ENCODE peak calls at places on chromosomes 2 and 18, in nine cellular contexts. X, Q, T, E, C, J, Z, V and I are unnamed samples.

GRCh38 chr2:151575338-151575737 is 158.9 kb downstream of the NEB start:
- DNase-seq in V (no peak), Q (no peak), Z (no peak), J (no peak), T (no peak), E (no peak), C (no peak), X (no peak), I (no peak)

GRCh38 chr18:35616664-35617423 is 35.3 kb downstream of the GALNT1 start:
- DNase-seq in E (peak; percentile 66), C (no peak), Z (no peak), V (peak; percentile 11), X (peak; percentile 56), Q (peak; percentile 90), J (peak; percentile 55), T (peak; percentile 71), I (no peak)

GRCh38 chr18:80034852-80035406 is 695 bp downstream of the RBFA start:
- DNase-seq in X (no peak), E (no peak), T (peak; percentile 40), Z (no peak), V (no peak), J (no peak), Q (no peak), C (no peak), I (no peak)

GRCh38 chr2:176247859-176248258 is 21.4 kb upstream of the MTX2 start:
- DNase-seq in J (no peak), V (no peak), T (no peak), X (no peak), Z (no peak), E (no peak), C (no peak), Q (no peak), I (no peak)

GRCh38 chr18:34772887-34773286 is 62.8 kb downstream of the DTNA start:
- DNase-seq in T (peak; percentile 39), V (no peak), Q (peak; percentile 4), E (no peak), Z (no peak), J (no peak), X (no peak), C (no peak), I (no peak)

GRCh38 chr2:164542584-164543021 is 78.7 kb downstream of the GRB14 start:
- DNase-seq in V (no peak), E (no peak), C (no peak), T (peak; percentile 70), X (no peak), J (no peak), Q (no peak), Z (no peak), I (peak; percentile 52)

GRCh38 chr2:1855150-1855549 is 110.8 kb upstream of the PXDN start:
- DNase-seq in Z (peak; percentile 97), V (no peak), T (no peak), C (peak; percentile 73), J (no peak), E (peak; percentile 30), Q (no peak), X (peak; percentile 79), I (peak; percentile 64)

GRCh38 chr2:138415891-138416494 is 85.6 kb upstream of the SPOPL start:
- DNase-seq in Z (no peak), Q (no peak), C (no peak), X (no peak), V (no peak), T (peak; percentile 35), J (no peak), E (no peak), I (no peak)

GRCh38 chr2:180450841-180451240 is 443.7 kb upstream of the CWC22 start:
- DNase-seq in E (no peak), J (no peak), Q (no peak), X (no peak), Z (no peak), C (no peak), T (no peak), V (no peak), I (no peak)

GRCh38 chr2:201116959-201117734 is 1.2 kb downstream of the CFLAR start:
- DNase-seq in X (peak; percentile 32), V (no peak), T (peak; percentile 92), Z (peak; percentile 12), C (no peak), E (peak; percentile 68), J (no peak), Q (peak; percentile 87), I (peak; percentile 41)

GRCh38 chr18:79849328-79850207 is 51.8 kb downstream of the KCNG2 start:
- DNase-seq in X (no peak), Q (no peak), J (no peak), Z (no peak), C (no peak), V (no peak), T (no peak), E (no peak), I (no peak)